ENCODE peak calls at places on chromosomes 5 and 9, in nine cellular contexts. W, Q, H, S, Y, M, O, R and K are unnamed samples.

GRCh38 chr5:154740957-154741356 is 14.2 kb upstream of the LARP1 start:
- DNase-seq in W (no peak), Q (no peak), H (no peak), S (no peak), Y (no peak), M (no peak), O (no peak), R (peak; percentile 36), K (no peak)

GRCh38 chr5:156427315-156427714 is 100.4 kb downstream of the SGCD start:
- DNase-seq in W (no peak), Q (no peak), H (no peak), S (no peak), Y (no peak), M (no peak), O (no peak), R (no peak), K (no peak)

GRCh38 chr5:156191547-156191946 is 135.4 kb upstream of the SGCD start:
- DNase-seq in W (no peak), Q (no peak), H (no peak), S (no peak), Y (no peak), M (no peak), O (no peak), R (no peak), K (no peak)

GRCh38 chr5:132492386-132492785 is 1.8 kb upstream of the IRF1 start:
- DNase-seq in W (no peak), Q (no peak), H (no peak), S (no peak), Y (no peak), M (no peak), O (no peak), R (peak; percentile 3), K (no peak)

GRCh38 chr9:38281917-38282316 is 110.6 kb upstream of the ALDH1B1 start:
- DNase-seq in W (no peak), Q (no peak), H (no peak), S (no peak), Y (no peak), M (no peak), O (no peak), R (no peak), K (no peak)

GRCh38 chr9:89743216-89743575 is 138.4 kb downstream of the GADD45G start:
- DNase-seq in W (no peak), Q (no peak), H (no peak), S (no peak), Y (no peak), M (no peak), O (no peak), R (no peak), K (no peak)

GRCh38 chr5:1827410-1828397 is 26.5 kb downstream of the NDUFS6 start:
- DNase-seq in W (no peak), Q (peak; percentile 66), H (no peak), S (no peak), Y (no peak), M (no peak), O (no peak), R (no peak), K (no peak)

GRCh38 chr5:110048508-110048907 is 358.8 kb downstream of the MAN2A1 start:
- DNase-seq in W (no peak), Q (no peak), H (no peak), S (no peak), Y (no peak), M (no peak), O (no peak), R (no peak), K (no peak)

GRCh38 chr9:108386859-108387384 is 468.9 kb downstream of the ACTL7B start:
- DNase-seq in W (peak; percentile 38), Q (no peak), H (peak; percentile 24), S (no peak), Y (peak; percentile 66), M (no peak), O (no peak), R (no peak), K (no peak)

GRCh38 chr5:144487207-144487606 is 316.5 kb downstream of the KCTD16 start:
- DNase-seq in W (no peak), Q (no peak), H (no peak), S (no peak), Y (no peak), M (no peak), O (no peak), R (no peak), K (no peak)

GRCh38 chr5:123297198-123297831 is 125.9 kb downstream of the CEP120 start:
- DNase-seq in W (no peak), Q (no peak), H (no peak), S (no peak), Y (no peak), M (no peak), O (no peak), R (no peak), K (no peak)

GRCh38 chr9:105681724-105682123 is 12.6 kb upstream of the TMEM38B start:
- DNase-seq in W (peak; percentile 12), Q (no peak), H (no peak), S (no peak), Y (peak; percentile 47), M (no peak), O (no peak), R (no peak), K (no peak)

GRCh38 chr9:97840521-97840920 is 12.5 kb upstream of the FOXE1 start:
- DNase-seq in W (peak; percentile 42), Q (no peak), H (no peak), S (no peak), Y (peak; percentile 63), M (no peak), O (no peak), R (no peak), K (no peak)

GRCh38 chr5:128579111-128579510 is 41.1 kb upstream of the FBN2 start:
- DNase-seq in W (peak; percentile 76), Q (no peak), H (no peak), S (no peak), Y (peak; percentile 84), M (no peak), O (no peak), R (no peak), K (no peak)

GRCh38 chr9:33289501-33289900 is 815 bp upstream of the NFX1 start:
- DNase-seq in W (no peak), Q (no peak), H (no peak), S (no peak), Y (no peak), M (no peak), O (peak; percentile 26), R (no peak), K (no peak)

GRCh38 chr5:53027913-53028312 is 38.8 kb downstream of the ITGA2 start:
- DNase-seq in W (no peak), Q (no peak), H (no peak), S (no peak), Y (peak; percentile 58), M (no peak), O (no peak), R (no peak), K (no peak)

GRCh38 chr9:99050292-99050911 is 54.5 kb upstream of the TGFBR1 start:
- DNase-seq in W (no peak), Q (no peak), H (no peak), S (no peak), Y (no peak), M (no peak), O (no peak), R (no peak), K (no peak)

GRCh38 chr5:119365847-119366536 is 10.2 kb downstream of the TNFAIP8 start:
- DNase-seq in W (no peak), Q (no peak), H (no peak), S (no peak), Y (no peak), M (no peak), O (no peak), R (no peak), K (no peak)

GRCh38 chr5:173645437-173645807 is 29.0 kb upstream of the BOD1 start:
- DNase-seq in W (peak; percentile 26), Q (no peak), H (peak; percentile 6), S (no peak), Y (no peak), M (no peak), O (no peak), R (no peak), K (no peak)